ENCODE peak calls at places on chromosomes 16 and 17, in six cellular contexts. One of them, this sample, is unnamed.

GRCh38 chr16:1082266-1082951 is 9.9 kb downstream of the SSTR5 start:
- DNase-seq in fibroblast of lung: no peak
- DNase-seq in tibial nerve: no peak
- DNase-seq in H1: no peak
- DNase-seq in left ventricle myocardium inferior: no peak
- DNase-seq in HepG2: peak; percentile 70
- DNase-seq in this sample: no peak

GRCh38 chr17:57945999-57946797 is 9.0 kb downstream of the CUEDC1 start:
- DNase-seq in fibroblast of lung: peak; percentile 42
- DNase-seq in tibial nerve: no peak
- DNase-seq in H1: no peak
- DNase-seq in left ventricle myocardium inferior: no peak
- DNase-seq in HepG2: no peak
- DNase-seq in this sample: no peak

GRCh38 chr16:65525743-65526142 is 403.9 kb upstream of the CDH11 start:
- DNase-seq in fibroblast of lung: no peak
- DNase-seq in tibial nerve: no peak
- DNase-seq in H1: no peak
- DNase-seq in left ventricle myocardium inferior: no peak
- DNase-seq in HepG2: no peak
- DNase-seq in this sample: no peak

GRCh38 chr17:17127156-17127555 is 79.0 kb downstream of the PLD6 start:
- DNase-seq in fibroblast of lung: no peak
- DNase-seq in tibial nerve: no peak
- DNase-seq in H1: no peak
- DNase-seq in left ventricle myocardium inferior: no peak
- DNase-seq in HepG2: no peak
- DNase-seq in this sample: no peak

GRCh38 chr17:11900655-11901054 is 96.6 kb downstream of the ZNF18 start:
- DNase-seq in fibroblast of lung: no peak
- DNase-seq in tibial nerve: no peak
- DNase-seq in H1: no peak
- DNase-seq in left ventricle myocardium inferior: no peak
- DNase-seq in HepG2: no peak
- DNase-seq in this sample: no peak

GRCh38 chr16:59543641-59544040 is 809.5 kb upstream of the GOT2 start:
- DNase-seq in fibroblast of lung: peak; percentile 11
- DNase-seq in tibial nerve: no peak
- DNase-seq in H1: no peak
- DNase-seq in left ventricle myocardium inferior: no peak
- DNase-seq in HepG2: no peak
- DNase-seq in this sample: no peak

GRCh38 chr17:8046929-8047768 is 8.3 kb downstream of the ALOX15B start:
- DNase-seq in fibroblast of lung: no peak
- DNase-seq in tibial nerve: no peak
- DNase-seq in H1: no peak
- DNase-seq in left ventricle myocardium inferior: no peak
- DNase-seq in HepG2: no peak
- DNase-seq in this sample: no peak

GRCh38 chr16:54940279-54940604 is 9.6 kb downstream of the IRX5 start:
- DNase-seq in fibroblast of lung: no peak
- DNase-seq in tibial nerve: no peak
- DNase-seq in H1: no peak
- DNase-seq in left ventricle myocardium inferior: no peak
- DNase-seq in HepG2: no peak
- DNase-seq in this sample: no peak

GRCh38 chr16:67833035-67833417 is 9.1 kb upstream of the THAP11 start:
- DNase-seq in fibroblast of lung: peak; percentile 43
- DNase-seq in tibial nerve: no peak
- DNase-seq in H1: no peak
- DNase-seq in left ventricle myocardium inferior: no peak
- DNase-seq in HepG2: no peak
- DNase-seq in this sample: peak; percentile 23

GRCh38 chr17:74466111-74466784 is at the start of gene CD300A:
- DNase-seq in fibroblast of lung: no peak
- DNase-seq in tibial nerve: no peak
- DNase-seq in H1: no peak
- DNase-seq in left ventricle myocardium inferior: peak; percentile 55
- DNase-seq in HepG2: no peak
- DNase-seq in this sample: no peak

GRCh38 chr16:22206847-22207714 is 1.0 kb downstream of the EEF2K start:
- DNase-seq in fibroblast of lung: peak; percentile 69
- DNase-seq in tibial nerve: peak; percentile 75
- DNase-seq in H1: no peak
- DNase-seq in left ventricle myocardium inferior: peak; percentile 89
- DNase-seq in HepG2: no peak
- DNase-seq in this sample: peak; percentile 62

GRCh38 chr17:80204626-80205468 is 15.3 kb downstream of the SGSH start:
- DNase-seq in fibroblast of lung: no peak
- DNase-seq in tibial nerve: no peak
- DNase-seq in H1: no peak
- DNase-seq in left ventricle myocardium inferior: no peak
- DNase-seq in HepG2: no peak
- DNase-seq in this sample: no peak

GRCh38 chr17:1423456-1424135 is 23.6 kb upstream of the YWHAE start:
- DNase-seq in fibroblast of lung: no peak
- DNase-seq in tibial nerve: no peak
- DNase-seq in H1: no peak
- DNase-seq in left ventricle myocardium inferior: no peak
- DNase-seq in HepG2: no peak
- DNase-seq in this sample: no peak

GRCh38 chr17:15498107-15498506 is 30.7 kb upstream of the CDRT4 start:
- DNase-seq in fibroblast of lung: no peak
- DNase-seq in tibial nerve: no peak
- DNase-seq in H1: no peak
- DNase-seq in left ventricle myocardium inferior: no peak
- DNase-seq in HepG2: no peak
- DNase-seq in this sample: no peak

GRCh38 chr17:78724544-78724943 is 57.5 kb downstream of the CYTH1 start:
- DNase-seq in fibroblast of lung: no peak
- DNase-seq in tibial nerve: no peak
- DNase-seq in H1: no peak
- DNase-seq in left ventricle myocardium inferior: no peak
- DNase-seq in HepG2: no peak
- DNase-seq in this sample: no peak

GRCh38 chr17:43406676-43407645 is 8.2 kb downstream of the ARL4D start:
- DNase-seq in fibroblast of lung: peak; percentile 65
- DNase-seq in tibial nerve: no peak
- DNase-seq in H1: no peak
- DNase-seq in left ventricle myocardium inferior: no peak
- DNase-seq in HepG2: no peak
- DNase-seq in this sample: no peak

GRCh38 chr16:81588326-81589081 is 143.9 kb downstream of the CMIP start:
- DNase-seq in fibroblast of lung: no peak
- DNase-seq in tibial nerve: no peak
- DNase-seq in H1: no peak
- DNase-seq in left ventricle myocardium inferior: no peak
- DNase-seq in HepG2: no peak
- DNase-seq in this sample: no peak

GRCh38 chr16:676565-677297 is 1.3 kb downstream of the RHBDL1 start:
- DNase-seq in fibroblast of lung: no peak
- DNase-seq in tibial nerve: no peak
- DNase-seq in H1: no peak
- DNase-seq in left ventricle myocardium inferior: no peak
- DNase-seq in HepG2: no peak
- DNase-seq in this sample: peak; percentile 94

GRCh38 chr17:67881083-67881482 is 55.8 kb downstream of the BPTF start:
- DNase-seq in fibroblast of lung: no peak
- DNase-seq in tibial nerve: no peak
- DNase-seq in H1: no peak
- DNase-seq in left ventricle myocardium inferior: no peak
- DNase-seq in HepG2: no peak
- DNase-seq in this sample: no peak

GRCh38 chr16:53372942-53373871 is 61.1 kb upstream of the RBL2 start:
- DNase-seq in fibroblast of lung: no peak
- DNase-seq in tibial nerve: no peak
- DNase-seq in H1: peak; percentile 38
- DNase-seq in left ventricle myocardium inferior: no peak
- DNase-seq in HepG2: no peak
- DNase-seq in this sample: peak; percentile 84

GRCh38 chr16:30030011-30030685 is 923 bp downstream of the TLCD3B start:
- DNase-seq in fibroblast of lung: no peak
- DNase-seq in tibial nerve: no peak
- DNase-seq in H1: no peak
- DNase-seq in left ventricle myocardium inferior: no peak
- DNase-seq in HepG2: no peak
- DNase-seq in this sample: no peak

GRCh38 chr17:20077978-20078674 is 69.0 kb downstream of the SPECC1 start:
- DNase-seq in fibroblast of lung: no peak
- DNase-seq in tibial nerve: no peak
- DNase-seq in H1: no peak
- DNase-seq in left ventricle myocardium inferior: no peak
- DNase-seq in HepG2: no peak
- DNase-seq in this sample: no peak

GRCh38 chr17:79212150-79213087 is 137.8 kb downstream of the ENGASE start:
- DNase-seq in fibroblast of lung: no peak
- DNase-seq in tibial nerve: no peak
- DNase-seq in H1: no peak
- DNase-seq in left ventricle myocardium inferior: no peak
- DNase-seq in HepG2: no peak
- DNase-seq in this sample: no peak

GRCh38 chr16:18788828-18789514 is 1.2 kb downstream of the RPS15A start:
- DNase-seq in fibroblast of lung: no peak
- DNase-seq in tibial nerve: no peak
- DNase-seq in H1: no peak
- DNase-seq in left ventricle myocardium inferior: no peak
- DNase-seq in HepG2: no peak
- DNase-seq in this sample: peak; percentile 48

GRCh38 chr16:18789515-18789849 is 652 bp downstream of the RPS15A start:
- DNase-seq in fibroblast of lung: no peak
- DNase-seq in tibial nerve: no peak
- DNase-seq in H1: no peak
- DNase-seq in left ventricle myocardium inferior: no peak
- DNase-seq in HepG2: no peak
- DNase-seq in this sample: no peak

GRCh38 chr16:18782697-18783429 is 7.3 kb downstream of the RPS15A start:
- DNase-seq in fibroblast of lung: no peak
- DNase-seq in tibial nerve: no peak
- DNase-seq in H1: no peak
- DNase-seq in left ventricle myocardium inferior: no peak
- DNase-seq in HepG2: no peak
- DNase-seq in this sample: no peak

GRCh38 chr16:18784917-18785623 is 5.1 kb downstream of the RPS15A start:
- DNase-seq in fibroblast of lung: no peak
- DNase-seq in tibial nerve: no peak
- DNase-seq in H1: no peak
- DNase-seq in left ventricle myocardium inferior: no peak
- DNase-seq in HepG2: no peak
- DNase-seq in this sample: no peak

GRCh38 chr16:18783430-18784341 is 6.4 kb downstream of the RPS15A start:
- DNase-seq in fibroblast of lung: no peak
- DNase-seq in tibial nerve: no peak
- DNase-seq in H1: no peak
- DNase-seq in left ventricle myocardium inferior: no peak
- DNase-seq in HepG2: no peak
- DNase-seq in this sample: no peak
- H3K36me3 ChIP-seq in fibroblast of lung: peaks cover 16% of the 10 kb centered on the region
- H3K36me3 ChIP-seq in tibial nerve: peaks cover 76% of the 10 kb centered on the region
- H3K36me3 ChIP-seq in H1: peaks cover 62% of the 10 kb centered on the region
- H3K36me3 ChIP-seq in left ventricle myocardium inferior: peaks cover 64% of the 10 kb centered on the region
- H3K36me3 ChIP-seq in HepG2: peaks cover 45% of the 10 kb centered on the region
- H3K36me3 ChIP-seq in this sample: peaks cover 30% of the 10 kb centered on the region

DNA sequence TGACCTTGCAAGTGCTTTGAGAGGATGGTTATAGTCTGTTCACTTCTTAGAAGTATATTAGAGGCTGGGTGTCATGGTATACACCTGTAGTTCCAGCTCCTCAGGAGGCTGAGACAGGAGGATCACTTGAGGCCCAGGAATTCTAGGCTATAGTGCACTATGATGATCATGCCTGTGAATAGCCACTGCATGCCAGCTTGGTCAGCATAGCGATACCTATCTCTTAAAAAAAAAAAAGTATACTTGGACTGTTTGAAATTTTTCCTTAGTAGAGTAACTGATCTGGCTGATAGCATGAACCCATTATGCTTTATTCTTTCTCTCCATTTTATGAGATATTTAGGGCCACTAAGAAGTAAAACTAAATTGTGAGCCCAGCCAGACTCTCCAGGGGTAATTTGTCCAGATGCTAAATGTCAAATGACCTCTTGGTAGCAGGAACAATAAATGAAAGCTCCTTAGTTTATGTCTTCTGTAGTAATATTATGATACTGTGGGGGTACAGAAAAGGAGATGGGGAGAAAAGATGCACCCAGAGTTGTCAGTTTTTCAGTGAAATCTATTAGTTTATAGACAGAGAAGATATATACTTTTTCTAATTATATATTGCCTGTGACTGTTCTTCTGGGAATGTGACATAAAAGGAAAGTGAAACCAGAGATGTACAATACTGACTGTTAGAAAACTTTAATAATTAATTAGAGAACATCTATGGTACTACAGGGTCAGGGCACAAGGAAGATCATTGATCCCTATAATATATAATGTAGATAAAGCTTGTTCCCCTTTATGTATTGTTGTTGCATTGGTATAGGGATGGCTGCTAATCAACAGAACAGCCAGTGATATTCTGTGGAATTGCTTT is 335.3 kb upstream of the TBX2 start:
- DNase-seq in fibroblast of lung: no peak
- DNase-seq in tibial nerve: no peak
- DNase-seq in H1: no peak
- DNase-seq in left ventricle myocardium inferior: no peak
- DNase-seq in HepG2: no peak
- DNase-seq in this sample: peak; percentile 69
- H3K4me1 ChIP-seq in fibroblast of lung: peaks cover 7% of the 10 kb centered on the region
- H3K4me1 ChIP-seq in tibial nerve: peaks cover 5% of the 10 kb centered on the region
- H3K4me1 ChIP-seq in H1: no peaks in the 10 kb centered on the region
- H3K4me1 ChIP-seq in left ventricle myocardium inferior: peaks cover 24% of the 10 kb centered on the region
- H3K4me1 ChIP-seq in HepG2: peaks cover 23% of the 10 kb centered on the region
- H3K4me1 ChIP-seq in this sample: no peaks in the 10 kb centered on the region

GRCh38 chr17:18315498-18316360 is 636 bp downstream of the SMCR8 start:
- DNase-seq in fibroblast of lung: no peak
- DNase-seq in tibial nerve: peak; percentile 28
- DNase-seq in H1: no peak
- DNase-seq in left ventricle myocardium inferior: no peak
- DNase-seq in HepG2: no peak
- DNase-seq in this sample: no peak
- H3K36me3 ChIP-seq in fibroblast of lung: peaks cover 10% of the 10 kb centered on the region
- H3K36me3 ChIP-seq in tibial nerve: peaks cover 57% of the 10 kb centered on the region
- H3K36me3 ChIP-seq in H1: peaks cover 12% of the 10 kb centered on the region
- H3K36me3 ChIP-seq in left ventricle myocardium inferior: peaks cover 28% of the 10 kb centered on the region
- H3K36me3 ChIP-seq in HepG2: peaks cover 4% of the 10 kb centered on the region
- H3K36me3 ChIP-seq in this sample: no peaks in the 10 kb centered on the region

GRCh38 chr17:40351185-40352043 is 13.1 kb downstream of the GJD3 start:
- DNase-seq in fibroblast of lung: no peak
- DNase-seq in tibial nerve: no peak
- DNase-seq in H1: no peak
- DNase-seq in left ventricle myocardium inferior: no peak
- DNase-seq in HepG2: no peak
- DNase-seq in this sample: no peak

GRCh38 chr17:40350410-40351184 is 13.9 kb downstream of the GJD3 start:
- DNase-seq in fibroblast of lung: no peak
- DNase-seq in tibial nerve: no peak
- DNase-seq in H1: no peak
- DNase-seq in left ventricle myocardium inferior: no peak
- DNase-seq in HepG2: no peak
- DNase-seq in this sample: no peak

GRCh38 chr17:40348136-40348504 is 16.4 kb downstream of the GJD3 start:
- DNase-seq in fibroblast of lung: no peak
- DNase-seq in tibial nerve: no peak
- DNase-seq in H1: no peak
- DNase-seq in left ventricle myocardium inferior: no peak
- DNase-seq in HepG2: no peak
- DNase-seq in this sample: no peak

GRCh38 chr17:40348562-40349476 is 15.7 kb downstream of the GJD3 start:
- DNase-seq in fibroblast of lung: no peak
- DNase-seq in tibial nerve: no peak
- DNase-seq in H1: no peak
- DNase-seq in left ventricle myocardium inferior: peak; percentile 79
- DNase-seq in HepG2: no peak
- DNase-seq in this sample: no peak

GRCh38 chr17:40349477-40350409 is 14.8 kb downstream of the GJD3 start:
- DNase-seq in fibroblast of lung: peak; percentile 72
- DNase-seq in tibial nerve: no peak
- DNase-seq in H1: no peak
- DNase-seq in left ventricle myocardium inferior: peak; percentile 58
- DNase-seq in HepG2: no peak
- DNase-seq in this sample: no peak
- H3K4me1 ChIP-seq in fibroblast of lung: peaks cover 50% of the 10 kb centered on the region
- H3K4me1 ChIP-seq in tibial nerve: peaks cover 77% of the 10 kb centered on the region
- H3K4me1 ChIP-seq in H1: peaks cover 52% of the 10 kb centered on the region
- H3K4me1 ChIP-seq in left ventricle myocardium inferior: peaks cover 81% of the 10 kb centered on the region
- H3K4me1 ChIP-seq in HepG2: peaks cover 72% of the 10 kb centered on the region
- H3K4me1 ChIP-seq in this sample: peaks cover 30% of the 10 kb centered on the region